ENCODE peak calls at places on chromosome 20, in four cellular contexts. One of them, this sample, is unnamed.

GRCh38 chr20:20552076-20552475 is 160.4 kb downstream of the RALGAPA2 start:
- DNase-seq in Panc1: no peak
- DNase-seq in transverse colon: no peak
- DNase-seq in BE2C: no peak
- DNase-seq in this sample: no peak

GRCh38 chr20:24672886-24673677 is 203.7 kb downstream of the SYNDIG1 start:
- DNase-seq in BE2C: no peak
- DNase-seq in transverse colon: no peak
- DNase-seq in Panc1: no peak
- DNase-seq in this sample: no peak

GRCh38 chr20:20593447-20594170 is 118.8 kb downstream of the RALGAPA2 start:
- DNase-seq in transverse colon: no peak
- DNase-seq in Panc1: peak; percentile 17
- DNase-seq in BE2C: peak; percentile 75
- DNase-seq in this sample: peak; percentile 19

GRCh38 chr20:6711950-6712634 is 55.4 kb upstream of the BMP2 start:
- DNase-seq in Panc1: no peak
- DNase-seq in transverse colon: peak; percentile 54
- DNase-seq in BE2C: no peak
- DNase-seq in this sample: no peak

GRCh38 chr20:59134182-59134581 is 29.4 kb upstream of the ZNF831 start:
- DNase-seq in Panc1: no peak
- DNase-seq in BE2C: no peak
- DNase-seq in transverse colon: no peak
- DNase-seq in this sample: no peak

GRCh38 chr20:440636-441035 is 21.7 kb downstream of the TBC1D20 start:
- DNase-seq in transverse colon: no peak
- DNase-seq in BE2C: no peak
- DNase-seq in Panc1: no peak
- DNase-seq in this sample: no peak

GRCh38 chr20:25128649-25129048 is 46.7 kb upstream of the VSX1 start:
- DNase-seq in Panc1: no peak
- DNase-seq in BE2C: no peak
- DNase-seq in transverse colon: no peak
- DNase-seq in this sample: no peak

GRCh38 chr20:54133434-54134427 is 40.1 kb downstream of the CYP24A1 start:
- DNase-seq in BE2C: no peak
- DNase-seq in transverse colon: peak; percentile 60
- DNase-seq in Panc1: no peak
- DNase-seq in this sample: no peak

GRCh38 chr20:44247131-44247571 is at the start of gene GDAP1L1:
- DNase-seq in transverse colon: no peak
- DNase-seq in Panc1: no peak
- DNase-seq in BE2C: peak; percentile 86
- DNase-seq in this sample: peak; percentile 40

GRCh38 chr20:37364013-37364926 is 18.3 kb downstream of the SRC start:
- DNase-seq in Panc1: no peak
- DNase-seq in transverse colon: no peak
- DNase-seq in BE2C: peak; percentile 2
- DNase-seq in this sample: no peak

GRCh38 chr20:16709017-16709416 is 20.8 kb upstream of the SNRPB2 start:
- DNase-seq in BE2C: no peak
- DNase-seq in Panc1: no peak
- DNase-seq in transverse colon: no peak
- DNase-seq in this sample: no peak

GRCh38 chr20:38497246-38497645 is 24.6 kb downstream of the RALGAPB start:
- DNase-seq in Panc1: no peak
- DNase-seq in BE2C: no peak
- DNase-seq in transverse colon: no peak
- DNase-seq in this sample: no peak

GRCh38 chr20:5674176-5674660 is 76.0 kb upstream of the SHLD1 start:
- DNase-seq in Panc1: no peak
- DNase-seq in BE2C: no peak
- DNase-seq in transverse colon: no peak
- DNase-seq in this sample: no peak

GRCh38 chr20:38129893-38130609 is 35.0 kb downstream of the TGM2 start:
- DNase-seq in BE2C: no peak
- DNase-seq in transverse colon: no peak
- DNase-seq in Panc1: no peak
- DNase-seq in this sample: no peak

GRCh38 chr20:56411759-56412472 is at the start of gene CASS4:
- DNase-seq in BE2C: no peak
- DNase-seq in Panc1: no peak
- DNase-seq in transverse colon: no peak
- DNase-seq in this sample: no peak

GRCh38 chr20:53866787-53867740 is 203.3 kb downstream of the BCAS1 start:
- DNase-seq in transverse colon: no peak
- DNase-seq in Panc1: no peak
- DNase-seq in BE2C: no peak
- DNase-seq in this sample: no peak

GRCh38 chr20:25319241-25320034 is 71.2 kb downstream of the ABHD12 start:
- DNase-seq in Panc1: no peak
- DNase-seq in BE2C: no peak
- DNase-seq in transverse colon: no peak
- DNase-seq in this sample: no peak

GRCh38 chr20:21511485-21511849 is 2.4 kb downstream of the NKX2-2 start:
- DNase-seq in Panc1: no peak
- DNase-seq in BE2C: no peak
- DNase-seq in transverse colon: no peak
- DNase-seq in this sample: no peak

GRCh38 chr20:37989601-37990001 is 43.7 kb downstream of the TTI1 start:
- DNase-seq in BE2C: no peak
- DNase-seq in Panc1: no peak
- DNase-seq in transverse colon: peak; percentile 66
- DNase-seq in this sample: peak; percentile 63

GRCh38 chr20:35776513-35777101 is 4.8 kb downstream of the PHF20 start:
- DNase-seq in transverse colon: peak; percentile 50
- DNase-seq in BE2C: peak; percentile 75
- DNase-seq in Panc1: no peak
- DNase-seq in this sample: no peak

GRCh38 chr20:63092660-63093215 is 86.0 kb upstream of the BHLHE23 start:
- DNase-seq in transverse colon: peak; percentile 6
- DNase-seq in BE2C: peak; percentile 7
- DNase-seq in Panc1: no peak
- DNase-seq in this sample: no peak

GRCh38 chr20:5991623-5992441 is 41.4 kb downstream of the MCM8 start:
- DNase-seq in BE2C: no peak
- DNase-seq in Panc1: no peak
- DNase-seq in transverse colon: no peak
- DNase-seq in this sample: no peak

GRCh38 chr20:57256205-57256604 is 10.2 kb downstream of the BMP7 start:
- DNase-seq in Panc1: no peak
- DNase-seq in BE2C: no peak
- DNase-seq in transverse colon: no peak
- DNase-seq in this sample: no peak

GRCh38 chr20:53738039-53738944 is 144.7 kb upstream of the ZNF217 start:
- DNase-seq in transverse colon: peak; percentile 47
- DNase-seq in BE2C: peak; percentile 81
- DNase-seq in Panc1: peak; percentile 88
- DNase-seq in this sample: peak; percentile 46

GRCh38 chr20:49277786-49278035 is 146 bp downstream of the ZNFX1 start:
- DNase-seq in transverse colon: no peak
- DNase-seq in Panc1: no peak
- DNase-seq in BE2C: no peak
- DNase-seq in this sample: no peak

GRCh38 chr20:49279677-49280462 is 2.0 kb upstream of the ZNFX1 start:
- DNase-seq in Panc1: no peak
- DNase-seq in BE2C: no peak
- DNase-seq in transverse colon: no peak
- DNase-seq in this sample: no peak

GRCh38 chr20:49276895-49277785 is 717 bp downstream of the ZNFX1 start:
- DNase-seq in transverse colon: peak; percentile 49
- DNase-seq in BE2C: no peak
- DNase-seq in Panc1: no peak
- DNase-seq in this sample: no peak

GRCh38 chr20:49278817-49279676 is 1.2 kb upstream of the ZNFX1 start:
- DNase-seq in Panc1: no peak
- DNase-seq in transverse colon: peak; percentile 27
- DNase-seq in BE2C: no peak
- DNase-seq in this sample: no peak

DNA sequence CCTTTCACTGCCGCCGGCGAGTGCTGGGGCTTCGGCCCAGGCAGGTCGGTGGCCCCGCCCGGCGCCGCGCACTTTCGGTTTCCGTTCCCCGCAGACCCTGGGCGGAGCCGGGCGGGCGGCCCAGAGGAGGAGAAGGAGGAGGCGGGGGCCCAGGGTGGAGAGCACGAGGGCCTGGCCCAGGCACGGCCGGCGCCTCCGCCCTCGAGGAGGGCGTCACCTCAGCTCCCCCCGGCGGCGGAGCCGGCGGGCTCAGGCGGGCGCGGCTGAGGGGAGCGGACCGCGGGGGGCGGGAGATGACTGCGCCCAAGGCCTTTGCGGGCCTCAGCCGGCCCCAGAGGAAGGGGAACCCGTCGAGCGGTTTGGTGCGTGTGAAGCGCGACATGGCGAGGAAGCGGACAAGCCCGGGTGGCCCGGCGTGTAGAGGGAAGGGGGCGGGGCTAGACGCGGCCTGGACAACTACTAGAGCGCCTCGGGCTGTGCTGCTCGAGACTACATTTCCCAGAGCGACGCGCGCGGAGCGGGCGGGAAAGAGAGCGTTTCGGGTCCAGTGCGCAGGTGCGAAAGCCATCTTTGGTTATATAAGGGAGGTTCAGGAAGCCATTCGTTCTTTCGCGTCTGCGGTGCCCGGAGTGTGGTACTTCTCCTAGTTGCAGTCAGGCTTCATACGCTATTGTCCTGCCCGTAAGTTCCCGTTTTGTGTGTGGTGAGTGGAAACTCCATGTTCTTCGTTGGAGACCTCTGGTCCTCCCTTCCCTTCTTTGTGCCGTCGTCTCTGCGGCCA is at the start of gene ZNFX1:
- DNase-seq in transverse colon: peak; percentile 99
- DNase-seq in BE2C: peak; percentile 99
- DNase-seq in Panc1: peak; percentile 95
- DNase-seq in this sample: peak; percentile 97
- TF ChIP-seq CTCF in transverse colon: no peak
- TF ChIP-seq CTCF in BE2C: no peak
- TF ChIP-seq CTCF in Panc1: no peak
- TF ChIP-seq CTCF in this sample: no peak

GRCh38 chr20:18055261-18055660 is 2.5 kb downstream of the OVOL2 start:
- DNase-seq in transverse colon: peak; percentile 21
- DNase-seq in Panc1: no peak
- DNase-seq in BE2C: no peak
- DNase-seq in this sample: no peak

GRCh38 chr20:18057994-18058349 is 256 bp upstream of the OVOL2 start:
- DNase-seq in BE2C: no peak
- DNase-seq in transverse colon: no peak
- DNase-seq in Panc1: no peak
- DNase-seq in this sample: no peak

GRCh38 chr20:18056174-18057105 is 1.3 kb downstream of the OVOL2 start:
- DNase-seq in transverse colon: peak; percentile 81
- DNase-seq in BE2C: no peak
- DNase-seq in Panc1: no peak
- DNase-seq in this sample: no peak

GRCh38 chr20:18058661-18059467 is 1.1 kb upstream of the OVOL2 start:
- DNase-seq in Panc1: no peak
- DNase-seq in transverse colon: peak; percentile 56
- DNase-seq in BE2C: no peak
- DNase-seq in this sample: no peak

GRCh38 chr20:18057106-18057993 is at the start of gene OVOL2:
- DNase-seq in transverse colon: peak; percentile 94
- DNase-seq in BE2C: no peak
- DNase-seq in Panc1: no peak
- DNase-seq in this sample: no peak
- H3K4me3 ChIP-seq in transverse colon: peak within 1 kb of the TSS; percentile 64
- H3K4me3 ChIP-seq in BE2C: no peak within 1 kb of the TSS
- H3K4me3 ChIP-seq in Panc1: peak within 1 kb of the TSS; percentile 55
- H3K4me3 ChIP-seq in this sample: peak within 1 kb of the TSS; percentile 48

DNA sequence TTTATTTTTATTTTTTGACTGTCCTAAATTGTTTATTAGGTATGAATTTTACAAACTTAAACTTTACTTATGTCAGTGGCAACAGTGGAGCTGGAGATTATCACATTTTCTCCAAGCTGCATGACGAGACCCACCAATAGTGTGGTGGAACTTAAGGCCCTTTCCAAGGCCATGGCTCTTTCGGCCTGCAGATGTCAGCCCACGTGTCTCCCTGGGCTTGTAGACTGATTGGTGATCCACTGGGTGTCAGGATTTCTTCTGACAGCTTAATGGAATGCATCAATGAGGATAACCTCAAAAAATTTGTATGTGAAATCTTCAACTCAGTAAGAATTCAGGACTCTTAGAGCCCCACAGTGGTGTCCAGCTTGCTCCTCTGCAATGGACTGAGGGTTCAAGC is 32.3 kb upstream of the OVOL2 start:
- DNase-seq in transverse colon: no peak
- DNase-seq in BE2C: no peak
- DNase-seq in Panc1: no peak
- DNase-seq in this sample: no peak
- TF ChIP-seq CTCF in transverse colon: no peak
- TF ChIP-seq CTCF in BE2C: no peak
- TF ChIP-seq CTCF in Panc1: no peak
- TF ChIP-seq CTCF in this sample: no peak

GRCh38 chr20:51221791-51222408 is 199.0 kb upstream of the KCNG1 start:
- DNase-seq in BE2C: no peak
- DNase-seq in Panc1: no peak
- DNase-seq in transverse colon: peak; percentile 39
- DNase-seq in this sample: no peak
- H3K4me3 ChIP-seq in BE2C: peak overlapping the region; percentile 29
- H3K4me3 ChIP-seq in Panc1: peak overlapping the region; percentile 33
- H3K4me3 ChIP-seq in transverse colon: no peak overlapping the region
- H3K4me3 ChIP-seq in this sample: no peak overlapping the region

GRCh38 chr20:48779435-48779834 is 48.4 kb downstream of the PREX1 start:
- DNase-seq in BE2C: no peak
- DNase-seq in transverse colon: no peak
- DNase-seq in Panc1: no peak
- DNase-seq in this sample: no peak
- TF ChIP-seq CTCF in BE2C: no peak
- TF ChIP-seq CTCF in transverse colon: no peak
- TF ChIP-seq CTCF in Panc1: no peak
- TF ChIP-seq CTCF in this sample: no peak

GRCh38 chr20:45309075-45309474 is 976 bp upstream of the MATN4 start:
- DNase-seq in Panc1: no peak
- DNase-seq in BE2C: no peak
- DNase-seq in transverse colon: no peak
- DNase-seq in this sample: no peak

GRCh38 chr20:45311589-45312211 is 3.6 kb upstream of the MATN4 start:
- DNase-seq in Panc1: no peak
- DNase-seq in transverse colon: peak; percentile 68
- DNase-seq in BE2C: peak; percentile 78
- DNase-seq in this sample: peak; percentile 71

GRCh38 chr20:45313943-45314342 is 5.8 kb upstream of the MATN4 start:
- DNase-seq in Panc1: no peak
- DNase-seq in transverse colon: no peak
- DNase-seq in BE2C: no peak
- DNase-seq in this sample: no peak

GRCh38 chr20:45313065-45313695 is 5.1 kb upstream of the MATN4 start:
- DNase-seq in BE2C: no peak
- DNase-seq in Panc1: no peak
- DNase-seq in transverse colon: no peak
- DNase-seq in this sample: no peak

GRCh38 chr20:45312241-45312640 is 4.1 kb upstream of the MATN4 start:
- DNase-seq in Panc1: no peak
- DNase-seq in BE2C: no peak
- DNase-seq in transverse colon: no peak
- DNase-seq in this sample: no peak
- H3K4me3 ChIP-seq in Panc1: no peak overlapping the region
- H3K4me3 ChIP-seq in BE2C: no peak overlapping the region
- H3K4me3 ChIP-seq in transverse colon: no peak overlapping the region
- H3K4me3 ChIP-seq in this sample: no peak overlapping the region

GRCh38 chr20:23058240-23058639 is 8.8 kb upstream of the THBD start:
- DNase-seq in Panc1: no peak
- DNase-seq in BE2C: no peak
- DNase-seq in transverse colon: no peak
- DNase-seq in this sample: no peak
- TF ChIP-seq CTCF in Panc1: peak; percentile 21
- TF ChIP-seq CTCF in BE2C: no peak
- TF ChIP-seq CTCF in transverse colon: no peak
- TF ChIP-seq CTCF in this sample: no peak

This sample was measured in dorsolateral prefrontal cortex.